ENCODE peak calls at places on chromosomes 4 and X, in ten cellular contexts. A, C, Q, W, G, P, F, V, E and X are unnamed samples.

GRCh38 chrX:40845331-40845911 is 110.1 kb upstream of the MED14 start:
- DNase-seq in G (no peak), Q (peak), C (no peak), A (peak), F (no peak), W (no peak), V (no peak), P (no peak), E (no peak), X (no peak)

GRCh38 chr4:133146574-133147198 is 2.4 kb upstream of the PCDH10 start:
- DNase-seq in W (peak), G (no peak), V (no peak), P (no peak), Q (peak), A (no peak), F (no peak), E (no peak), C (peak), X (peak)

GRCh38 chrX:70454441-70455365 is 10.1 kb downstream of the DLG3 start:
- DNase-seq in A (peak), F (peak), P (peak), E (peak), G (peak), C (peak), V (peak), Q (peak), W (peak), X (peak)

GRCh38 chr4:141275834-141276233 is 55.1 kb downstream of the ZNF330 start:
- DNase-seq in P (no peak), E (no peak), Q (peak), G (no peak), F (no peak), C (no peak), V (no peak), A (no peak), W (no peak), X (no peak)

GRCh38 chr4:182717788-182718583 is 199.2 kb downstream of the DCTD start:
- DNase-seq in E (no peak), C (no peak), V (no peak), W (no peak), F (no peak), P (no peak), G (no peak), A (no peak), Q (no peak), X (no peak)

GRCh38 chrX:34778961-34779360 is 121.9 kb upstream of the TMEM47 start:
- DNase-seq in E (peak), C (no peak), G (no peak), W (no peak), P (no peak), F (no peak), Q (peak), V (no peak), A (no peak), X (no peak)

GRCh38 chrX:78997870-78998558 is 52.8 kb downstream of the P2RY10 start:
- DNase-seq in A (no peak), C (peak), G (no peak), E (no peak), P (no peak), W (no peak), F (no peak), V (no peak), Q (no peak), X (no peak)

GRCh38 chr4:170423137-170423536 is 333.4 kb upstream of the AADAT start:
- DNase-seq in P (no peak), F (no peak), Q (no peak), E (peak), V (no peak), A (no peak), G (no peak), W (no peak), C (no peak), X (no peak)

GRCh38 chr4:15577508-15577907 is 77.6 kb downstream of the FBXL5 start:
- DNase-seq in W (no peak), F (no peak), P (no peak), Q (peak), C (no peak), E (no peak), G (no peak), V (no peak), A (no peak), X (no peak)

GRCh38 chrX:110418220-110418856 is 59.7 kb downstream of the RTL9 start:
- DNase-seq in V (peak), A (no peak), C (peak), E (no peak), W (no peak), P (no peak), F (no peak), G (no peak), Q (peak), X (peak)

GRCh38 chr4:128635141-128635911 is 174.2 kb upstream of the JADE1 start:
- DNase-seq in P (no peak), W (no peak), Q (peak), E (no peak), A (peak), F (no peak), V (no peak), C (no peak), G (no peak), X (no peak)

GRCh38 chr4:176752191-176752749 is 40.5 kb downstream of the VEGFC start:
- DNase-seq in P (no peak), G (no peak), F (no peak), A (no peak), V (no peak), E (no peak), W (no peak), Q (no peak), C (no peak), X (no peak)

GRCh38 chrX:144586756-144587155 is 660.5 kb upstream of the SPANXN1 start:
- DNase-seq in E (peak), P (no peak), W (no peak), V (no peak), G (no peak), C (peak), Q (peak), F (no peak), A (no peak), X (no peak)

GRCh38 chrX:57669961-57670360 is 10.1 kb downstream of the NLRP2B start:
- DNase-seq in E (no peak), Q (no peak), P (no peak), V (no peak), C (no peak), A (no peak), W (no peak), F (no peak), G (no peak), X (no peak)

GRCh38 chr4:4430492-4431195 is 43.7 kb downstream of the NSG1 start:
- DNase-seq in F (peak), P (peak), E (peak), Q (peak), G (peak), A (no peak), V (no peak), W (peak), C (peak), X (peak)

GRCh38 chr4:154590329-154591006 is at the start of gene FGA:
- DNase-seq in Q (no peak), F (no peak), W (no peak), G (no peak), P (no peak), V (no peak), E (no peak), A (no peak), C (no peak), X (no peak)

GRCh38 chrX:119359618-119360382 is 39.3 kb upstream of the SLC25A43 start:
- DNase-seq in C (no peak), E (no peak), P (no peak), G (no peak), A (no peak), F (no peak), Q (peak), W (no peak), V (no peak), X (no peak)

GRCh38 chr4:175705407-175705806 is 106.7 kb downstream of the GPM6A start:
- DNase-seq in Q (no peak), A (no peak), G (no peak), P (peak), E (no peak), F (no peak), C (no peak), V (peak), W (no peak), X (peak)

GRCh38 chrX:149841929-149842328 is 39.1 kb upstream of the MAGEA8 start:
- DNase-seq in C (no peak), G (no peak), F (no peak), V (no peak), Q (no peak), E (no peak), A (no peak), P (no peak), W (no peak), X (no peak)

GRCh38 chr4:175531405-175532091 is 280.5 kb downstream of the GPM6A start:
- DNase-seq in Q (peak), F (no peak), P (no peak), E (no peak), A (no peak), C (no peak), G (no peak), V (no peak), W (no peak), X (no peak)

GRCh38 chrX:41661366-41662095 is 27.2 kb upstream of the GPR34 start:
- DNase-seq in Q (peak), F (no peak), V (no peak), A (no peak), E (no peak), P (no peak), C (no peak), W (no peak), G (no peak), X (no peak)

GRCh38 chr4:14783011-14783877 is 219.0 kb upstream of the CPEB2 start:
- DNase-seq in A (no peak), G (no peak), W (no peak), F (no peak), C (peak), E (peak), P (no peak), V (no peak), Q (peak), X (no peak)

GRCh38 chr4:39518484-39518883 is 8.8 kb downstream of the UGDH start:
- DNase-seq in Q (no peak), V (no peak), F (no peak), E (no peak), C (no peak), W (no peak), A (no peak), G (no peak), P (no peak), X (no peak)

GRCh38 chr4:76059750-76060149 is 14.8 kb upstream of the ART3 start:
- DNase-seq in W (no peak), A (no peak), C (no peak), Q (no peak), E (peak), G (no peak), V (no peak), P (no peak), F (no peak), X (no peak)